ENCODE peak calls at places on chromosomes 11 and 22, in five cellular contexts. X is fibroblast of pulmonary artery, Q is dorsolateral prefrontal cortex, H is AG10803, W is fibroblast of mammary gland. N is an unnamed sample.

GRCh38 chr22:18110944-18111758 is 542 bp downstream of the TUBA8 start:
- DNase-seq in X (no peak), Q (no peak), H (no peak), W (no peak), N (no peak)

GRCh38 chr11:108913204-108913603 is 248.3 kb downstream of the DDX10 start:
- DNase-seq in X (no peak), Q (no peak), H (no peak), W (no peak), N (no peak)

GRCh38 chr11:69127091-69127850 is 28.5 kb upstream of the SMIM38 start:
- DNase-seq in X (no peak), Q (no peak), H (no peak), W (no peak), N (no peak)

GRCh38 chr11:96045622-96046456 is 121.9 kb upstream of the MTMR2 start:
- DNase-seq in X (peak; percentile 75), Q (peak; percentile 21), H (peak; percentile 93), W (peak; percentile 74), N (no peak)

GRCh38 chr11:36578458-36578857 is 10.7 kb downstream of the RAG1 start:
- DNase-seq in X (no peak), Q (no peak), H (no peak), W (no peak), N (no peak)

GRCh38 chr11:90587896-90588295 is 365.0 kb upstream of the CHORDC1 start:
- DNase-seq in X (no peak), Q (no peak), H (no peak), W (no peak), N (no peak)

GRCh38 chr11:134145715-134146114 is 76.8 kb downstream of the JAM3 start:
- DNase-seq in X (no peak), Q (no peak), H (no peak), W (no peak), N (no peak)

GRCh38 chr11:95925011-95925410 is 1.1 kb upstream of the MTMR2 start:
- DNase-seq in X (peak; percentile 74), Q (no peak), H (peak; percentile 12), W (peak; percentile 22), N (no peak)

GRCh38 chr11:113111156-113111555 is 149.9 kb downstream of the NCAM1 start:
- DNase-seq in X (no peak), Q (no peak), H (no peak), W (no peak), N (no peak)

GRCh38 chr22:31829505-31829904 is 75.7 kb downstream of the DEPDC5 start:
- DNase-seq in X (peak; percentile 83), Q (no peak), H (peak; percentile 91), W (peak; percentile 96), N (no peak)

GRCh38 chr11:60064115-60064514 is 7.7 kb downstream of the MS4A3 start:
- DNase-seq in X (no peak), Q (no peak), H (no peak), W (no peak), N (no peak)

GRCh38 chr22:41915035-41915782 is at the start of gene SHISA8:
- DNase-seq in X (peak; percentile 29), Q (no peak), H (peak; percentile 16), W (no peak), N (no peak)

GRCh38 chr11:64893194-64894069 is 15.0 kb upstream of the EHD1 start:
- DNase-seq in X (no peak), Q (no peak), H (no peak), W (no peak), N (no peak)

GRCh38 chr11:134098566-134099184 is 29.8 kb downstream of the JAM3 start:
- DNase-seq in X (no peak), Q (no peak), H (no peak), W (no peak), N (no peak)

GRCh38 chr11:32440920-32441319 is 5.6 kb upstream of the WT1 start:
- DNase-seq in X (no peak), Q (no peak), H (no peak), W (no peak), N (no peak)

GRCh38 chr22:30205281-30206115 is 41.1 kb downstream of the LIF start:
- DNase-seq in X (peak; percentile 99), Q (no peak), H (peak; percentile 98), W (peak; percentile 98), N (no peak)

GRCh38 chr11:2382927-2383822 is 6.1 kb downstream of the CD81 start:
- DNase-seq in X (peak; percentile 42), Q (no peak), H (no peak), W (peak; percentile 67), N (no peak)

GRCh38 chr11:32088117-32088941 is 2.5 kb upstream of the RCN1 start:
- DNase-seq in X (peak; percentile 96), Q (no peak), H (peak; percentile 89), W (peak; percentile 93), N (no peak)

GRCh38 chr11:65491163-65491465 is 7.7 kb upstream of the MALAT1 start:
- DNase-seq in X (no peak), Q (no peak), H (peak; percentile 45), W (no peak), N (no peak)

GRCh38 chr11:108628812-108629211 is 35.2 kb upstream of the EXPH5 start:
- DNase-seq in X (no peak), Q (no peak), H (no peak), W (no peak), N (no peak)

GRCh38 chr11:79973701-79974626 is 533.1 kb upstream of the TENM4 start:
- DNase-seq in X (no peak), Q (no peak), H (peak; percentile 49), W (peak; percentile 1), N (no peak)

GRCh38 chr11:32511926-32512325 is 71.7 kb upstream of the EIF3M start:
- DNase-seq in X (peak; percentile 20), Q (no peak), H (no peak), W (no peak), N (no peak)

GRCh38 chr11:95121687-95122086 is 32.0 kb downstream of the ENDOD1 start:
- DNase-seq in X (no peak), Q (no peak), H (no peak), W (no peak), N (no peak)

GRCh38 chr11:6387811-6388599 is 2.3 kb upstream of the SMPD1 start:
- DNase-seq in X (peak; percentile 41), Q (no peak), H (no peak), W (peak; percentile 41), N (no peak)

GRCh38 chr11:83909579-83909978 is 623.4 kb upstream of the CCDC90B start:
- DNase-seq in X (no peak), Q (no peak), H (no peak), W (no peak), N (no peak)

GRCh38 chr11:640021-640706 is 3.1 kb downstream of the DRD4 start:
- DNase-seq in X (no peak), Q (no peak), H (no peak), W (no peak), N (no peak)

GRCh38 chr11:848988-849824 is 6.6 kb downstream of the TSPAN4 start:
- DNase-seq in X (no peak), Q (no peak), H (no peak), W (no peak), N (no peak)

GRCh38 chr11:62267050-62267449 is 2.9 kb upstream of the SCGB2A2 start:
- DNase-seq in X (no peak), Q (no peak), H (no peak), W (no peak), N (no peak)

GRCh38 chr11:13964771-13965074 is 2.2 kb downstream of the SPON1 start:
- DNase-seq in X (no peak), Q (no peak), H (no peak), W (no peak), N (no peak)

GRCh38 chr11:13963169-13963948 is 836 bp downstream of the SPON1 start:
- DNase-seq in X (no peak), Q (peak; percentile 17), H (no peak), W (no peak), N (no peak)

GRCh38 chr11:13963949-13964770 is 1.6 kb downstream of the SPON1 start:
- DNase-seq in X (no peak), Q (no peak), H (no peak), W (no peak), N (no peak)

GRCh38 chr11:13962562-13963168 is at the start of gene SPON1:
- DNase-seq in X (peak; percentile 15), Q (peak; percentile 36), H (no peak), W (peak; percentile 24), N (no peak)

DNA sequence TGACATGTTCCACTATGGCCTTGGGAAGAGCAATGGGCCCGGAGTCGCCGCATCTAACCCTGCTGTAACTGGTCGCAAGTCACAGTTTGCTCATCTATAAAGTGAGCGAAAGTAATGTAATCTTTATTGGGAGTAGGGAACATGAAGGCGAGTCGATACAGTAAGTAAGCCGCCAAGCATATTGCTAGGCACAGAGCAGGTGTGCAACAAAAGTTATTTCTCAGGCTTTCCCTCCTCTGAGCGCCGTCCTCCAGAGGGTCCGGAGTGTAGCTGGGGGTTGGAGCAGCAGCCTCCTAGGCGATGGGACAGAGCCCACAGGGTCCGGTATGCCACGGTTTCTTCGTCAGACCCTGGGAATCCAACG is 343 bp upstream of the SPON1 start:
- DNase-seq in X (no peak), Q (no peak), H (no peak), W (no peak), N (no peak)
- H3K4me3 ChIP-seq in X (no peak overlapping the region), Q (peak overlapping the region; percentile 59), H (no peak overlapping the region), W (no peak overlapping the region), N (no peak overlapping the region)

DNA sequence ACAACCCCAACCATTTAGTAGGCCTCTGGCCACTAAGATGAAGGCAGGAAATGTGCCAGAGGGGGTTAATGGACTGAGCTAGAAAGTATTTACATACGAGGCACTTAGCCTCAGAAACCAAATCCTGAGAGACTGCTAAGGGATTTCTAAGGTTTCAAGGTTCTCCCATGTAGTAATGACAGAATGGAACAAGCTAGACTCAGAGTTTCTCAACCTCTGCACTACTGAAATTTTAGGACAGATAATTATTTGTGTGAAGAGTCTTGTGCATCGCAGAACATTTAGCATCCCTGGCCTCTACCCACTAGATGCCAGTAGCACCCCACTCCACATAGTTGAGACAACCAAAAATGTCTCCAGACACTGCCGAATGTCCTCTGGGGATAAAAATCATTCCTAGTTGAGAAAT is 54.8 kb upstream of the CHRM4 start:
- DNase-seq in X (no peak), Q (no peak), H (peak; percentile 34), W (peak; percentile 28), N (no peak)
- TF ChIP-seq CTCF in X (peak; percentile 13), Q (peak; percentile 48), H (peak; percentile 41), W (peak; percentile 18), N (peak; percentile 33)

DNA sequence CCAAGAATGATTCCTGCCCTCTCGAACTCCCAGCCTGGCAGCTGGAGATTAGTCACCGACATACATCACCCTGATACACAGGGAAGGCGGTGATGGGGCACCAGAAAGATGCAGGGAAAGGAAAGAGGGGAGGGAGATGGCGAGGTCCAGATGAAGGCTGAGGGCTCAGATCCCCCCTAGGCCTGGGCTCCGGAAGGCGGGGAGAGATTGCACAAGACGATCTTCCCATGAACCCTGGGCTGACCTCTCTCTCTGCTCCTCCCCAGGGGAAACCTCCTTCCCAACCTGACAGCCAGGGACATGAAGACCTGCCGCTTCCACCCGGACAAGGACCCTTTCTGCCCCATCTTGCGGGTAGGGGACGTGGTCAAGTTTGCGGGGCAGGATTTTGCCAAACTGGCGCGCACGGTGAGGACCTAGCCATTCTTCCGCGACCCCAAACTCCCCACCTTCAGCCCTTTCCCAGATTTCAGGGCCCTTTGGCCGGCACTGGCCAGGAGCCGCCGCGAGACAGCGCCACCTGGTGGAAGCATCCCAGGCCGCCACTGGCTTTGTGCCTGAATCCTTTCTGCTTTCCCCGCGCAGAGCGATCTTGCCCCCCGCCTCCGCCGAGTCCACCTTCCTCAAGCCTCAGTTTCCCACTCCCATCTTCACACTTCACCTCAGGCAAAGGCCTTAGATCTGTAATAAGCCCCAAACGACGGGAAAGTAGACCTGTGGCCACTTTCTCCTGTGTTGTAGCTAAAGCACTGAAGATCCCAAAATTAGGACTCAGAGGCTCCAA is 11.5 kb downstream of the P2RX3 start:
- DNase-seq in X (peak; percentile 46), Q (peak; percentile 61), H (peak; percentile 21), W (peak; percentile 33), N (no peak)
- H3K4me3 ChIP-seq in X (no peak overlapping the region), Q (peak overlapping the region; percentile 11), H (no peak overlapping the region), W (no peak overlapping the region), N (no peak overlapping the region)

GRCh38 chr22:28711820-28712777 is 29.5 kb downstream of the CHEK2 start:
- DNase-seq in X (peak; percentile 96), Q (no peak), H (peak; percentile 97), W (peak; percentile 98), N (no peak)
- TF ChIP-seq CTCF in X (peak; percentile 35), Q (no peak), H (peak; percentile 59), W (peak; percentile 41), N (no peak)

N was measured in LNCaP clone FGC.